ENCODE peak calls at places on chromosomes 1 and 21, in six cellular contexts. G is H7; U is NCI-H1417; H is BE2C; O is stimulated activated CD8-positive, alpha-beta memory T cell treated with anti-CD3 and anti-CD28 coated beads, Interleukin-12 subunit alpha, Interleukin-12 subunit beta, amount 100 ng/mL, for 1 hour; X is activated T-helper 2 cell treated with anti-CD3 and anti-CD28 coated beads, Interferon-gamma antibody, Interleukin-2, Interleukin-4, amounts not matched to agents 10 μg/mL and 5 μg/mL and 100 μg/mL, durations not matched to agents 14 hours and 24 hours and 36 hours. J is an unnamed sample.

GRCh38 chr1:242523282-242523967 is 1.1 kb downstream of the PLD5 start:
- DNase-seq in G (peak), U (no peak), H (no peak), O (no peak), X (no peak), J (no peak)

GRCh38 chr1:18970762-18971161 is 14.3 kb upstream of the IFFO2 start:
- DNase-seq in G (no peak), U (no peak), H (no peak), O (no peak), X (no peak), J (no peak)

GRCh38 chr1:24216254-24216653 is 29.2 kb upstream of the IFNLR1 start:
- DNase-seq in G (peak), U (peak), H (peak), O (no peak), X (no peak), J (no peak)

GRCh38 chr21:18369115-18369514 is 34.5 kb downstream of the TMPRSS15 start:
- DNase-seq in G (peak), U (peak), H (peak), O (no peak), X (no peak), J (peak)

GRCh38 chr21:44681152-44681551 is 811 bp downstream of the KRTAP12-1 start:
- DNase-seq in G (no peak), U (no peak), H (no peak), O (no peak), X (no peak), J (no peak)

GRCh38 chr1:201702936-201703335 is 126.0 kb upstream of the IPO9 start:
- DNase-seq in G (peak), U (peak), H (peak), O (no peak), X (no peak), J (no peak)

GRCh38 chr1:42684139-42684538 is 1.9 kb downstream of the YBX1 start:
- DNase-seq in G (peak), U (no peak), H (peak), O (no peak), X (no peak), J (peak)

GRCh38 chr1:2532485-2533160 is 2.6 kb upstream of the HES5 start:
- DNase-seq in G (no peak), U (no peak), H (no peak), O (no peak), X (no peak), J (no peak)

GRCh38 chr1:40451238-40451585 is 936 bp downstream of the ZFP69B start:
- DNase-seq in G (no peak), U (no peak), H (no peak), O (no peak), X (no peak), J (no peak)

GRCh38 chr1:222167111-222167510 is 380.8 kb downstream of the HHIPL2 start:
- DNase-seq in G (peak), U (peak), H (peak), O (no peak), X (no peak), J (peak)

GRCh38 chr1:230878584-230878975 is 10.3 kb upstream of the C1orf198 start:
- DNase-seq in G (no peak), U (no peak), H (no peak), O (no peak), X (no peak), J (peak)

GRCh38 chr1:53982034-53982761 is 35.8 kb downstream of the LDLRAD1 start:
- DNase-seq in G (peak), U (peak), H (no peak), O (no peak), X (no peak), J (peak)

GRCh38 chr1:237542525-237543418 is 347.9 kb downstream of the ZP4 start:
- DNase-seq in G (peak), U (no peak), H (no peak), O (no peak), X (no peak), J (no peak)

GRCh38 chr21:31509108-31510017 is 150.1 kb upstream of the SOD1 start:
- DNase-seq in G (peak), U (peak), H (peak), O (peak), X (peak), J (peak)

GRCh38 chr1:80053613-80054012 is 1047.1 kb upstream of the ADGRL4 start:
- DNase-seq in G (no peak), U (no peak), H (no peak), O (no peak), X (no peak), J (no peak)

GRCh38 chr1:197838836-197839235 is 63.6 kb upstream of the DENND1B start:
- DNase-seq in G (no peak), U (no peak), H (no peak), O (no peak), X (no peak), J (peak)

GRCh38 chr1:16300436-16300835 is 51.8 kb downstream of the FBXO42 start:
- DNase-seq in G (no peak), U (no peak), H (no peak), O (no peak), X (no peak), J (no peak)

GRCh38 chr21:28454978-28455600 is 537.6 kb downstream of the LTN1 start:
- DNase-seq in G (no peak), U (no peak), H (no peak), O (no peak), X (no peak), J (peak)

GRCh38 chr1:213110349-213111300 is 59.6 kb downstream of the RPS6KC1 start:
- DNase-seq in G (peak), U (no peak), H (no peak), O (no peak), X (no peak), J (no peak)

GRCh38 chr1:60904079-60904852 is 178.1 kb upstream of the NFIA start:
- DNase-seq in G (no peak), U (no peak), H (peak), O (no peak), X (no peak), J (no peak)

GRCh38 chr1:59026472-59026948 is 242.7 kb upstream of the JUN start:
- DNase-seq in G (no peak), U (no peak), H (no peak), O (no peak), X (no peak), J (peak)

GRCh38 chr1:219041141-219041540 is 132.5 kb upstream of the LYPLAL1 start:
- DNase-seq in G (no peak), U (no peak), H (no peak), O (no peak), X (no peak), J (peak)

GRCh38 chr1:1024421-1025415 is 4.8 kb downstream of the AGRN start:
- DNase-seq in G (peak), U (no peak), H (no peak), O (no peak), X (no peak), J (peak)

GRCh38 chr1:1433804-1434130 is 1.7 kb upstream of the VWA1 start:
- DNase-seq in G (peak), U (peak), H (peak), O (no peak), X (no peak), J (peak)

GRCh38 chr1:87402192-87403046 is 73.7 kb downstream of the LMO4 start:
- DNase-seq in G (no peak), U (no peak), H (no peak), O (no peak), X (no peak), J (peak)

GRCh38 chr1:20114021-20114648 is 5.2 kb downstream of the PLA2G2D start:
- DNase-seq in G (no peak), U (peak), H (no peak), O (no peak), X (no peak), J (no peak)

GRCh38 chr1:203173566-203173965 is 2.1 kb downstream of the MYBPH start:
- DNase-seq in G (peak), U (peak), H (peak), O (no peak), X (no peak), J (no peak)

GRCh38 chr1:15714438-15715136 is 21.5 kb upstream of the SLC25A34 start:
- DNase-seq in G (no peak), U (no peak), H (no peak), O (no peak), X (no peak), J (peak)

GRCh38 chr1:174160109-174160473 is 771 bp downstream of the RABGAP1L start:
- DNase-seq in G (no peak), U (peak), H (peak), O (no peak), X (peak), J (peak)

GRCh38 chr1:199041173-199041914 is 402.5 kb downstream of the PTPRC start:
- DNase-seq in G (no peak), U (no peak), H (no peak), O (no peak), X (peak), J (no peak)

J was measured in iris pigment epithelial cell.